ENCODE peak calls at places on chromosomes 1 and 21, in eight cellular contexts. B, S, V, F, Z, O, E and H are unnamed samples.
A peak's percentile ranks its signal among the peaks of the same experiment; 100 is the strongest.

GRCh38 chr1:68103006-68103545 is 52.6 kb upstream of the DIRAS3 start:
- DNase-seq in B (no peak), S (no peak), V (no peak), F (peak; percentile 67), Z (no peak), O (no peak), E (no peak), H (no peak)

GRCh38 chr1:48329489-48329888 is 107.0 kb downstream of the SLC5A9 start:
- DNase-seq in B (no peak), S (no peak), V (no peak), F (peak; percentile 75), Z (no peak), O (no peak), E (no peak), H (no peak)

GRCh38 chr1:36420836-36421317 is 23.2 kb upstream of the LSM10 start:
- DNase-seq in B (peak; percentile 63), S (peak; percentile 82), V (peak; percentile 74), F (peak; percentile 87), Z (peak; percentile 72), O (peak; percentile 86), E (peak; percentile 59), H (peak; percentile 85)

GRCh38 chr1:93552751-93553455 is 105.0 kb downstream of the FNBP1L start:
- DNase-seq in B (no peak), S (peak; percentile 34), V (peak; percentile 78), F (peak; percentile 85), Z (no peak), O (no peak), E (peak; percentile 44), H (no peak)

GRCh38 chr1:21622466-21623315 is 46.5 kb downstream of the RAP1GAP start:
- DNase-seq in B (no peak), S (peak; percentile 18), V (no peak), F (no peak), Z (no peak), O (peak; percentile 34), E (no peak), H (no peak)

GRCh38 chr1:67945733-67946374 is 104.6 kb downstream of the DIRAS3 start:
- DNase-seq in B (no peak), S (no peak), V (no peak), F (no peak), Z (no peak), O (no peak), E (no peak), H (no peak)

GRCh38 chr1:47969478-47969877 is 27.7 kb downstream of the TRABD2B start:
- DNase-seq in B (no peak), S (no peak), V (no peak), F (no peak), Z (no peak), O (no peak), E (no peak), H (no peak)

GRCh38 chr1:40479156-40479555 is 2.1 kb downstream of the ZFP69 start:
- DNase-seq in B (no peak), S (no peak), V (no peak), F (no peak), Z (no peak), O (no peak), E (no peak), H (no peak)

GRCh38 chr21:39104911-39105310 is 78.3 kb downstream of the PSMG1 start:
- DNase-seq in B (no peak), S (no peak), V (no peak), F (no peak), Z (no peak), O (no peak), E (no peak), H (no peak)

GRCh38 chr21:17451364-17451869 is 61.4 kb upstream of the CXADR start:
- DNase-seq in B (no peak), S (peak; percentile 74), V (peak; percentile 82), F (peak; percentile 83), Z (peak; percentile 30), O (no peak), E (no peak), H (no peak)

GRCh38 chr1:167103236-167103894 is 9.5 kb downstream of the STYXL2 start:
- DNase-seq in B (no peak), S (peak; percentile 73), V (no peak), F (no peak), Z (no peak), O (no peak), E (no peak), H (no peak)

GRCh38 chr1:93703649-93704048 is 22.0 kb upstream of the BCAR3 start:
- DNase-seq in B (no peak), S (peak; percentile 76), V (no peak), F (no peak), Z (no peak), O (no peak), E (no peak), H (no peak)

GRCh38 chr1:58035523-58035922 is 511.0 kb downstream of the OMA1 start:
- DNase-seq in B (no peak), S (peak; percentile 17), V (no peak), F (no peak), Z (no peak), O (no peak), E (no peak), H (no peak)

GRCh38 chr21:34220556-34221195 is 143.1 kb upstream of the KCNE2 start:
- DNase-seq in B (no peak), S (no peak), V (no peak), F (no peak), Z (no peak), O (no peak), E (no peak), H (no peak)

GRCh38 chr1:160911441-160911840 is 26.5 kb upstream of the ITLN1 start:
- DNase-seq in B (no peak), S (no peak), V (peak; percentile 100), F (peak; percentile 96), Z (no peak), O (no peak), E (no peak), H (no peak)

GRCh38 chr1:151061012-151061401 is 810 bp downstream of the MLLT11 start:
- DNase-seq in B (no peak), S (peak; percentile 47), V (no peak), F (no peak), Z (no peak), O (no peak), E (no peak), H (no peak)

GRCh38 chr1:11475718-11476117 is 3.2 kb upstream of the DISP3 start:
- DNase-seq in B (no peak), S (no peak), V (no peak), F (no peak), Z (no peak), O (no peak), E (no peak), H (no peak)

GRCh38 chr1:156511656-156512055 is 11.1 kb upstream of the MEF2D start:
- DNase-seq in B (no peak), S (no peak), V (no peak), F (no peak), Z (no peak), O (no peak), E (no peak), H (no peak)

GRCh38 chr1:12275370-12275769 is 45.5 kb downstream of the VPS13D start:
- DNase-seq in B (no peak), S (peak; percentile 15), V (peak; percentile 25), F (peak; percentile 41), Z (no peak), O (peak; percentile 19), E (no peak), H (no peak)

GRCh38 chr1:96632045-96632664 is 89.4 kb upstream of the PTBP2 start:
- DNase-seq in B (no peak), S (no peak), V (no peak), F (no peak), Z (no peak), O (no peak), E (no peak), H (no peak)

GRCh38 chr21:44996096-44996495 is 56.3 kb downstream of the SLX9 start:
- DNase-seq in B (no peak), S (no peak), V (no peak), F (no peak), Z (no peak), O (no peak), E (no peak), H (no peak)

GRCh38 chr1:218297867-218298266 is 12.8 kb downstream of the RRP15 start:
- DNase-seq in B (no peak), S (no peak), V (no peak), F (peak; percentile 30), Z (no peak), O (no peak), E (no peak), H (no peak)

GRCh38 chr21:46100426-46100825 is 2.5 kb downstream of the COL6A2 start:
- DNase-seq in B (no peak), S (peak; percentile 75), V (peak; percentile 49), F (peak; percentile 61), Z (no peak), O (no peak), E (no peak), H (no peak)

GRCh38 chr1:171438441-171438840 is 46.9 kb upstream of the PRRC2C start:
- DNase-seq in B (no peak), S (peak; percentile 99), V (peak; percentile 92), F (peak; percentile 97), Z (peak; percentile 73), O (no peak), E (no peak), H (no peak)

GRCh38 chr1:181659348-181659957 is 176.1 kb downstream of the CACNA1E start:
- DNase-seq in B (no peak), S (no peak), V (no peak), F (no peak), Z (no peak), O (no peak), E (no peak), H (no peak)

GRCh38 chr1:216140650-216141547 is 282.3 kb downstream of the USH2A start:
- DNase-seq in B (no peak), S (no peak), V (no peak), F (no peak), Z (no peak), O (no peak), E (no peak), H (no peak)

GRCh38 chr1:234533034-234533571 is 54.1 kb upstream of the TARBP1 start:
- DNase-seq in B (no peak), S (peak; percentile 85), V (peak; percentile 98), F (peak; percentile 97), Z (peak; percentile 59), O (no peak), E (peak; percentile 46), H (no peak)

GRCh38 chr1:214329456-214330220 is 48.7 kb downstream of the SMYD2 start:
- DNase-seq in B (no peak), S (no peak), V (no peak), F (no peak), Z (no peak), O (no peak), E (no peak), H (no peak)

GRCh38 chr1:84688461-84689061 is 1.7 kb downstream of the SSX2IP start:
- DNase-seq in B (no peak), S (peak; percentile 24), V (peak; percentile 76), F (peak; percentile 39), Z (no peak), O (no peak), E (no peak), H (no peak)